ENCODE peak calls at places on chromosome 14, in seven cellular contexts. U is neuronal stem cell, V is mesenchymal stem cell, X is IMR-90, G is H9, W is mesendoderm, D is H1. N is an unnamed sample.

GRCh38 chr14:58749066-58749669 is 111.4 kb downstream of the DACT1 start:
- DNase-seq in W (no peak), G (no peak), V (peak), D (no peak), X (peak), U (no peak), N (peak)

GRCh38 chr14:27995688-27996087 is 770.9 kb upstream of the FOXG1 start:
- DNase-seq in U (no peak), V (no peak), W (no peak), G (no peak), D (no peak), X (no peak), N (no peak)

GRCh38 chr14:58796201-58796600 is 158.4 kb downstream of the DACT1 start:
- DNase-seq in U (no peak), G (no peak), W (no peak), V (no peak), D (no peak), X (no peak), N (no peak)

GRCh38 chr14:54627718-54628345 is 60.9 kb downstream of the SAMD4A start:
- DNase-seq in V (peak), U (no peak), D (no peak), X (peak), W (peak), G (no peak), N (no peak)

GRCh38 chr14:76942288-76942778 is 86.2 kb downstream of the IRF2BPL start:
- DNase-seq in V (no peak), D (no peak), W (no peak), U (no peak), X (no peak), G (no peak), N (no peak)

GRCh38 chr14:67413806-67414769 is 2.1 kb upstream of the PLEK2 start:
- DNase-seq in V (peak), X (peak), G (no peak), U (no peak), W (peak), D (no peak), N (peak)

GRCh38 chr14:64906022-64906421 is 8.2 kb upstream of the CHURC1 start:
- DNase-seq in X (no peak), U (no peak), D (no peak), G (no peak), W (no peak), V (no peak), N (no peak)

GRCh38 chr14:51145246-51145645 is 50.3 kb upstream of the TRIM9 start:
- DNase-seq in X (no peak), D (no peak), V (peak), G (no peak), W (no peak), U (no peak), N (no peak)

GRCh38 chr14:34425095-34425851 is 36.8 kb downstream of the SPTSSA start:
- DNase-seq in W (peak), D (no peak), X (no peak), V (no peak), G (no peak), U (no peak), N (peak)

GRCh38 chr14:96424104-96424989 is 32.4 kb downstream of the AK7 start:
- DNase-seq in G (no peak), D (no peak), X (peak), U (peak), W (peak), V (peak), N (peak)

GRCh38 chr14:67694791-67695393 is 672 bp downstream of the RDH11 start:
- DNase-seq in G (peak), D (peak), V (peak), U (peak), W (peak), X (peak), N (peak)

GRCh38 chr14:104036250-104036649 is 49.2 kb upstream of the ASPG start:
- DNase-seq in D (no peak), V (no peak), G (no peak), X (no peak), U (no peak), W (no peak), N (no peak)

GRCh38 chr14:36852853-36853634 is 191.4 kb downstream of the PAX9 start:
- DNase-seq in G (no peak), U (no peak), W (no peak), D (no peak), X (no peak), V (peak), N (no peak)

GRCh38 chr14:105882626-105883025 is 356.2 kb downstream of the TMEM121 start:
- DNase-seq in G (no peak), U (no peak), W (no peak), D (no peak), V (no peak), X (no peak), N (no peak)

GRCh38 chr14:33934043-33934750 is 16.7 kb downstream of the EGLN3 start:
- DNase-seq in W (no peak), G (no peak), D (no peak), X (no peak), V (no peak), U (no peak), N (no peak)

GRCh38 chr14:105206873-105207272 is 25.8 kb upstream of the NUDT14 start:
- DNase-seq in V (no peak), G (no peak), U (no peak), D (no peak), W (no peak), X (no peak), N (no peak)

GRCh38 chr14:30610719-30611388 is 11.3 kb upstream of the SCFD1 start:
- DNase-seq in W (peak), V (peak), D (no peak), X (peak), G (no peak), U (no peak), N (peak)

GRCh38 chr14:68708343-68708742 is 84.5 kb downstream of the ZFP36L1 start:
- DNase-seq in V (no peak), G (no peak), X (no peak), D (no peak), U (no peak), W (no peak), N (no peak)

GRCh38 chr14:97218713-97219355 is 421.7 kb downstream of the VRK1 start:
- DNase-seq in W (peak), U (peak), V (no peak), X (no peak), D (peak), G (peak), N (no peak)

GRCh38 chr14:51176819-51177218 is 63.2 kb upstream of the TMX1 start:
- DNase-seq in G (no peak), U (no peak), X (no peak), W (no peak), V (no peak), D (no peak), N (no peak)

GRCh38 chr14:30928462-30928861 is 54.1 kb downstream of the COCH start:
- DNase-seq in V (no peak), G (no peak), D (no peak), X (no peak), W (no peak), U (no peak), N (no peak)

GRCh38 chr14:93915800-93916199 is 11.3 kb upstream of the FAM181A start:
- DNase-seq in D (no peak), G (no peak), W (no peak), V (no peak), X (no peak), U (no peak), N (no peak)

GRCh38 chr14:54804720-54805060 is 97.9 kb downstream of the GCH1 start:
- DNase-seq in X (no peak), G (peak), D (peak), U (no peak), W (no peak), V (no peak), N (no peak)

GRCh38 chr14:105540811-105541210 is 14.4 kb downstream of the TMEM121 start:
- DNase-seq in X (no peak), U (no peak), V (no peak), G (no peak), D (no peak), W (no peak), N (no peak)

DNA sequence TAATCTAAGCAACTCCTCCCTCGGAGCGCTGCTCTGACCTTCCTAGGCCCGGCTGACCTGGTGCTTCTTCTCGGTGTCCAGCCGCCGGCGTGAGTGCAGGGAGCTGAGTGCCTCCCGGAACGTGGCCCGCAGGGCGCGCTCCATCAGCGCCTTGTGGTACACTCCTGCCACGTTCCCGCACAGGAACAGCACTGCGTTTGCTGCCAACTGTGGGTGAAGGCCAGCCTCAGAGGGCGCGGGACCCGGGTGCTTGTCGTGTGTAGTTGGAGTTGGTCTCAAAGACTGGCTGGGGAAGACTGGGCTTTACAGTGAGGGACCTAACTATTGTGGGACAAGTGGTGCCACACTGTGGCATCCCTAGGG is 3.2 kb downstream of the ADCY4 start:
- DNase-seq in V (no peak), X (no peak), D (peak), W (no peak), G (peak), U (no peak), N (no peak)
- H2BK5ac ChIP-seq in V (no peak), X (no peak), D (no peak), W (no peak), G (no peak), U (no peak), N (no peak)

GRCh38 chr14:101557321-101557695 is 4.0 kb upstream of the DIO3 start:
- DNase-seq in U (no peak), V (no peak), G (no peak), W (no peak), D (no peak), X (no peak), N (no peak)
- H2BK5ac ChIP-seq in U (no peak), V (no peak), G (no peak), W (no peak), D (no peak), X (no peak), N (no peak)

GRCh38 chr14:90438841-90439240 is 42.0 kb downstream of the CALM1 start:
- DNase-seq in D (no peak), U (no peak), V (no peak), W (no peak), G (no peak), X (no peak), N (peak)
- H2BK5ac ChIP-seq in D (no peak), U (no peak), V (no peak), W (no peak), G (no peak), X (no peak), N (no peak)

GRCh38 chr14:101082036-101082435 is 178.5 kb upstream of the RTL1 start:
- DNase-seq in W (no peak), X (no peak), D (no peak), U (no peak), G (no peak), V (no peak), N (no peak)
- H2BK5ac ChIP-seq in W (no peak), X (no peak), D (no peak), U (no peak), G (no peak), V (no peak), N (no peak)

DNA sequence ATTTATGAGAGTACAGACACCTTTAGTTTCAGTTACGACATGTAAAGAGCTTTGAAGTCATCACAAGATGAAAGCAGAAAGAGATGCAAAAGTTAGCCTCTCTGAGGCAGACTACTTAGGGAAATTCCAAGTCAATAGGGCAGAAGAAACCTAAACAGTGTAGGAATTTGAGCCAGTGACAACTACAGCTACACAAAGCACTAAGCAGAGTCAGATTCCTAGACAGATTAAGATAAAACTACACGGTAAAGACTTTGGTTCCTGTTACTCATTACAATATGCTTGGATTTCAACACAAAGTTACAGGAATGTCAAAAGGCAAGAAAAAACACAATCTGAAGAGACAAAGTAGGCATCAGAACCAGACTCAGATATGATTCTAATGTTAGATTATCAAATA is 1302.3 kb downstream of the FSCB start:
- DNase-seq in V (peak), U (peak), W (no peak), G (no peak), X (no peak), D (no peak), N (no peak)
- H2BK5ac ChIP-seq in V (no peak), U (no peak), W (no peak), G (no peak), X (no peak), D (no peak), N (no peak)

GRCh38 chr14:22561366-22561660 is 27.7 kb downstream of the DAD1 start:
- DNase-seq in W (no peak), V (no peak), X (no peak), U (no peak), G (no peak), D (no peak), N (no peak)

GRCh38 chr14:22561661-22562579 is 27.1 kb downstream of the DAD1 start:
- DNase-seq in W (peak), X (no peak), U (no peak), V (no peak), D (no peak), G (no peak), N (no peak)

GRCh38 chr14:22564463-22564862 is 24.6 kb downstream of the DAD1 start:
- DNase-seq in D (no peak), V (no peak), U (no peak), X (no peak), G (no peak), W (no peak), N (no peak)

GRCh38 chr14:22565391-22565945 is 23.6 kb downstream of the DAD1 start:
- DNase-seq in W (no peak), U (no peak), G (no peak), D (no peak), V (no peak), X (no peak), N (no peak)

GRCh38 chr14:22563987-22564386 is 25.0 kb downstream of the DAD1 start:
- DNase-seq in D (no peak), X (no peak), U (no peak), V (no peak), G (no peak), W (no peak), N (peak)
- H2BK5ac ChIP-seq in D (no peak), X (no peak), U (no peak), V (no peak), G (no peak), W (no peak), N (no peak)

GRCh38 chr14:49310298-49310697 is 275.9 kb downstream of the RPS29 start:
- DNase-seq in W (peak), V (no peak), U (no peak), G (peak), D (no peak), X (no peak), N (no peak)
- H2BK5ac ChIP-seq in W (no peak), V (no peak), U (no peak), G (no peak), D (no peak), X (no peak), N (no peak)

N was measured in trophoblast cell.